ENCODE peak calls at places on chromosomes 12 and 14, in ten cellular contexts. L, S, B, P, N, Z, O, C, D and Q are unnamed samples.

GRCh38 chr14:85276829-85277228 is 253.1 kb upstream of the FLRT2 start:
- DNase-seq in L (no peak), S (peak; percentile 9), B (no peak), P (no peak), N (no peak), Z (no peak), O (no peak), C (no peak), D (peak; percentile 14), Q (no peak)

GRCh38 chr14:63761356-63762117 is 33.7 kb upstream of the SGPP1 start:
- DNase-seq in L (no peak), S (no peak), B (no peak), P (no peak), N (no peak), Z (no peak), O (no peak), C (no peak), D (no peak), Q (no peak)

GRCh38 chr14:50003213-50004021 is 110.5 kb downstream of the ARF6 start:
- DNase-seq in L (peak; percentile 63), S (peak; percentile 67), B (peak; percentile 81), P (peak; percentile 95), N (no peak), Z (peak; percentile 89), O (peak; percentile 89), C (peak; percentile 82), D (peak; percentile 77), Q (no peak)

GRCh38 chr14:100120522-100121269 is 38.7 kb downstream of the DEGS2 start:
- DNase-seq in L (no peak), S (no peak), B (no peak), P (peak; percentile 29), N (no peak), Z (no peak), O (no peak), C (no peak), D (peak; percentile 64), Q (no peak)

GRCh38 chr12:40691913-40692616 is at the start of gene CNTN1:
- DNase-seq in L (peak; percentile 94), S (peak; percentile 4), B (peak; percentile 70), P (peak; percentile 52), N (no peak), Z (no peak), O (peak; percentile 71), C (peak; percentile 65), D (no peak), Q (peak; percentile 16)

GRCh38 chr14:102819176-102819628 is 42.0 kb downstream of the TRAF3 start:
- DNase-seq in L (peak; percentile 12), S (no peak), B (no peak), P (peak; percentile 71), N (no peak), Z (peak; percentile 59), O (no peak), C (peak; percentile 57), D (no peak), Q (no peak)

GRCh38 chr12:108313236-108313608 is 25.9 kb downstream of the CMKLR1 start:
- DNase-seq in L (no peak), S (no peak), B (no peak), P (no peak), N (no peak), Z (no peak), O (no peak), C (no peak), D (no peak), Q (no peak)

GRCh38 chr12:110282956-110283817 is 2.1 kb downstream of the ATP2A2 start:
- DNase-seq in L (no peak), S (no peak), B (no peak), P (no peak), N (no peak), Z (no peak), O (peak; percentile 19), C (no peak), D (peak; percentile 77), Q (no peak)

GRCh38 chr12:14113031-14113430 is 131.6 kb upstream of the GRIN2B start:
- DNase-seq in L (no peak), S (no peak), B (no peak), P (no peak), N (no peak), Z (no peak), O (no peak), C (no peak), D (no peak), Q (no peak)

GRCh38 chr12:124509676-124510300 is 57.6 kb downstream of the NCOR2 start:
- DNase-seq in L (peak; percentile 69), S (peak; percentile 83), B (peak; percentile 76), P (no peak), N (no peak), Z (no peak), O (no peak), C (peak; percentile 76), D (peak; percentile 95), Q (no peak)